ENCODE peak calls at places on chromosomes 2 and 18, in five cellular contexts. One of them, this sample, is unnamed. For H3K4me1, the result is how much of the 10 kb centered on the place peaks cover.

GRCh38 chr2:241532733-241533601 is 24.6 kb upstream of the STK25 start:
- DNase-seq in neuronal stem cell: no peak
- DNase-seq in IMR-90: no peak
- DNase-seq in H9: no peak
- DNase-seq in H1: no peak
- DNase-seq in this sample: no peak

GRCh38 chr2:15242936-15243461 is 318.1 kb downstream of the NBAS start:
- DNase-seq in neuronal stem cell: no peak
- DNase-seq in IMR-90: no peak
- DNase-seq in H9: no peak
- DNase-seq in H1: no peak
- DNase-seq in this sample: no peak

GRCh38 chr2:152925540-152926448 is 207.4 kb downstream of the ARL6IP6 start:
- DNase-seq in neuronal stem cell: peak
- DNase-seq in IMR-90: no peak
- DNase-seq in H9: peak
- DNase-seq in H1: peak
- DNase-seq in this sample: peak

GRCh38 chr2:159921752-159922404 is 123.9 kb upstream of the CD302 start:
- DNase-seq in neuronal stem cell: peak
- DNase-seq in IMR-90: peak
- DNase-seq in H9: peak
- DNase-seq in H1: peak
- DNase-seq in this sample: peak

GRCh38 chr2:49940616-49941015 is 786.3 kb upstream of the FSHR start:
- DNase-seq in neuronal stem cell: no peak
- DNase-seq in IMR-90: no peak
- DNase-seq in H9: no peak
- DNase-seq in H1: no peak
- DNase-seq in this sample: no peak

GRCh38 chr2:109128466-109129355 is at the start of gene SH3RF3:
- DNase-seq in neuronal stem cell: peak
- DNase-seq in IMR-90: peak
- DNase-seq in H9: peak
- DNase-seq in H1: no peak
- DNase-seq in this sample: peak

GRCh38 chr18:55206941-55207340 is 247.7 kb upstream of the CCDC68 start:
- DNase-seq in neuronal stem cell: no peak
- DNase-seq in IMR-90: peak
- DNase-seq in H9: no peak
- DNase-seq in H1: no peak
- DNase-seq in this sample: no peak

GRCh38 chr2:112156152-112156986 is 18.2 kb downstream of the FBLN7 start:
- DNase-seq in neuronal stem cell: peak
- DNase-seq in IMR-90: peak
- DNase-seq in H9: no peak
- DNase-seq in H1: no peak
- DNase-seq in this sample: no peak

GRCh38 chr2:127157651-127158460 is 50.9 kb upstream of the BIN1 start:
- DNase-seq in neuronal stem cell: peak
- DNase-seq in IMR-90: no peak
- DNase-seq in H9: peak
- DNase-seq in H1: peak
- DNase-seq in this sample: peak
- H3K14ac ChIP-seq in neuronal stem cell: no peak
- H3K14ac ChIP-seq in IMR-90: no peak
- H3K14ac ChIP-seq in H9: no peak
- H3K14ac ChIP-seq in H1: no peak
- H3K14ac ChIP-seq in this sample: no peak

GRCh38 chr2:36477744-36478143 is 120.2 kb downstream of the FEZ2 start:
- DNase-seq in neuronal stem cell: no peak
- DNase-seq in IMR-90: no peak
- DNase-seq in H9: no peak
- DNase-seq in H1: no peak
- DNase-seq in this sample: no peak

GRCh38 chr2:36476411-36476810 is 120.8 kb downstream of the CRIM1 start:
- DNase-seq in neuronal stem cell: no peak
- DNase-seq in IMR-90: no peak
- DNase-seq in H9: no peak
- DNase-seq in H1: no peak
- DNase-seq in this sample: no peak

GRCh38 chr2:36478332-36478738 is 119.6 kb downstream of the FEZ2 start:
- DNase-seq in neuronal stem cell: no peak
- DNase-seq in IMR-90: peak
- DNase-seq in H9: no peak
- DNase-seq in H1: no peak
- DNase-seq in this sample: peak

GRCh38 chr2:36478999-36479398 is 119.0 kb downstream of the FEZ2 start:
- DNase-seq in neuronal stem cell: no peak
- DNase-seq in IMR-90: no peak
- DNase-seq in H9: no peak
- DNase-seq in H1: no peak
- DNase-seq in this sample: no peak

DNA sequence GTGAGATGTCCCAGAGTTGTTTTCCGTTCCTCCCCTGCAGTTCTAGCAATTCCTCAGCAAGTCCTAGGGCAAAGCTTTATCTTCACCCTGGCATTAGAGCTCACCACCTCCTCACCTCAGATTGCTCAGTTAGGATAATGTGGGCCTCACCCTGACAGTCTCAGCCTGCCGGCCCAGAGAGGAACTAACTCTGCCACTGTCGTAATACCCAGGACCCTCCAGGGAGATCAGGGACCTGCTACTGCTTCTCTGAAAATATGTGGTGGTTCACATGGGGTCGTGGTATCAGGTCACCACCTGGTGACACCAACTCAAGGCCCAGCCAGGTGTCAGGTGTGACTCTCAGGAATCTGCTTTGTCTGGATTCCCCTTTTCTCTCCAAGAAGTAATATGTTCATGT is 120.7 kb downstream of the FEZ2 start:
- DNase-seq in neuronal stem cell: no peak
- DNase-seq in IMR-90: no peak
- DNase-seq in H9: no peak
- DNase-seq in H1: no peak
- DNase-seq in this sample: no peak
- H3K4me1 ChIP-seq in neuronal stem cell: under half
- H3K4me1 ChIP-seq in IMR-90: under half
- H3K4me1 ChIP-seq in H9: under half
- H3K4me1 ChIP-seq in H1: under half
- H3K4me1 ChIP-seq in this sample: under half

GRCh38 chr2:231100990-231101389 is 23.9 kb downstream of the HTR2B start:
- DNase-seq in neuronal stem cell: no peak
- DNase-seq in IMR-90: no peak
- DNase-seq in H9: no peak
- DNase-seq in H1: no peak
- DNase-seq in this sample: no peak
- H4K91ac ChIP-seq in neuronal stem cell: no peak
- H4K91ac ChIP-seq in IMR-90: no peak
- H4K91ac ChIP-seq in H9: no peak
- H4K91ac ChIP-seq in H1: no peak
- H4K91ac ChIP-seq in this sample: no peak

GRCh38 chr2:32095671-32096070 is 32.3 kb downstream of the SPAST start:
- DNase-seq in neuronal stem cell: no peak
- DNase-seq in IMR-90: no peak
- DNase-seq in H9: no peak
- DNase-seq in H1: no peak
- DNase-seq in this sample: no peak
- H3K14ac ChIP-seq in neuronal stem cell: no peak
- H3K14ac ChIP-seq in IMR-90: no peak
- H3K14ac ChIP-seq in H9: no peak
- H3K14ac ChIP-seq in H1: no peak
- H3K14ac ChIP-seq in this sample: no peak

GRCh38 chr2:68912732-68913131 is 40.0 kb downstream of the GKN2 start:
- DNase-seq in neuronal stem cell: no peak
- DNase-seq in IMR-90: no peak
- DNase-seq in H9: no peak
- DNase-seq in H1: no peak
- DNase-seq in this sample: no peak
- H3K4me1 ChIP-seq in neuronal stem cell: under half
- H3K4me1 ChIP-seq in IMR-90: under half
- H3K4me1 ChIP-seq in H9: under half
- H3K4me1 ChIP-seq in H1: under half
- H3K4me1 ChIP-seq in this sample: under half

GRCh38 chr2:9423100-9423921 is at the start of the genes CPSF3 and ITGB1BP1:
- DNase-seq in neuronal stem cell: peak
- DNase-seq in IMR-90: peak
- DNase-seq in H9: peak
- DNase-seq in H1: peak
- DNase-seq in this sample: peak
- H4K91ac ChIP-seq in neuronal stem cell: no peak
- H4K91ac ChIP-seq in IMR-90: peak
- H4K91ac ChIP-seq in H9: no peak
- H4K91ac ChIP-seq in H1: peak
- H4K91ac ChIP-seq in this sample: peak

GRCh38 chr2:158457826-158458616 is 1.3 kb downstream of the PKP4 start:
- DNase-seq in neuronal stem cell: peak
- DNase-seq in IMR-90: peak
- DNase-seq in H9: peak
- DNase-seq in H1: peak
- DNase-seq in this sample: peak
- H3K14ac ChIP-seq in neuronal stem cell: peak
- H3K14ac ChIP-seq in IMR-90: peak
- H3K14ac ChIP-seq in H9: peak
- H3K14ac ChIP-seq in H1: no peak
- H3K14ac ChIP-seq in this sample: peak

DNA sequence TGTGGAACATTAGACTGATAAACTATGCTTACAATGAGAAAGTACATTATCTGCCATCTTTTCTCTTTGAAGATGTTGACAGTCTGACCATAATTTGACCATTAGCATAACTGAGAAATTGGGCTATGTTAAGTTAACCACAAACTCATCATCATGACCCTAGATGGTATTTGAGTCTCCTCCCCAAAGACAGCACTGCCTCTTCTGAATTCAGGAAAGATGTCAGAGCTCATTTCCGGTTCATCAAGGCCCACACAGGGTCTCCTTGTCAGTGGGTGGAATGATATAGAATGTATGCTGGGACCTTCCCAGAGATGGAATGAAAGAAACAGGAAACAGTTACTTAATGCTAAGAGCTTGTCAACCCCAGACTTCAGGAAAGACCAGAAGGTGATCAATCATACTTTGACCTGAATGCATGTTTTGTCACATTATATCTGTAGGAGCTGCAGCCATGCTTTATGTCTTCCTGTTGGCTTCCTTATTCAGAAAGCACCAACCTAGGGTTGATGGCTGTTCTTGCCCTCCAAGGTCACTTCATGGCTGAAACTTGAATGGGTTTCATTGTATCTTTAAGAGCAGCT is 99.1 kb upstream of the NEUROD1 start:
- DNase-seq in neuronal stem cell: no peak
- DNase-seq in IMR-90: no peak
- DNase-seq in H9: no peak
- DNase-seq in H1: no peak
- DNase-seq in this sample: peak
- H3K4me1 ChIP-seq in neuronal stem cell: under half
- H3K4me1 ChIP-seq in IMR-90: under half
- H3K4me1 ChIP-seq in H9: under half
- H3K4me1 ChIP-seq in H1: under half
- H3K4me1 ChIP-seq in this sample: under half

GRCh38 chr2:233854241-233854981 is at the start of gene HJURP:
- DNase-seq in neuronal stem cell: peak
- DNase-seq in IMR-90: peak
- DNase-seq in H9: peak
- DNase-seq in H1: peak
- DNase-seq in this sample: peak

GRCh38 chr2:233856184-233856583 is 1.8 kb upstream of the HJURP start:
- DNase-seq in neuronal stem cell: no peak
- DNase-seq in IMR-90: no peak
- DNase-seq in H9: no peak
- DNase-seq in H1: no peak
- DNase-seq in this sample: no peak

GRCh38 chr2:233855345-233855744 is 1.0 kb upstream of the HJURP start:
- DNase-seq in neuronal stem cell: no peak
- DNase-seq in IMR-90: no peak
- DNase-seq in H9: no peak
- DNase-seq in H1: no peak
- DNase-seq in this sample: no peak

GRCh38 chr2:233853883-233854240 is 473 bp downstream of the HJURP start:
- DNase-seq in neuronal stem cell: no peak
- DNase-seq in IMR-90: no peak
- DNase-seq in H9: no peak
- DNase-seq in H1: no peak
- DNase-seq in this sample: no peak

DNA sequence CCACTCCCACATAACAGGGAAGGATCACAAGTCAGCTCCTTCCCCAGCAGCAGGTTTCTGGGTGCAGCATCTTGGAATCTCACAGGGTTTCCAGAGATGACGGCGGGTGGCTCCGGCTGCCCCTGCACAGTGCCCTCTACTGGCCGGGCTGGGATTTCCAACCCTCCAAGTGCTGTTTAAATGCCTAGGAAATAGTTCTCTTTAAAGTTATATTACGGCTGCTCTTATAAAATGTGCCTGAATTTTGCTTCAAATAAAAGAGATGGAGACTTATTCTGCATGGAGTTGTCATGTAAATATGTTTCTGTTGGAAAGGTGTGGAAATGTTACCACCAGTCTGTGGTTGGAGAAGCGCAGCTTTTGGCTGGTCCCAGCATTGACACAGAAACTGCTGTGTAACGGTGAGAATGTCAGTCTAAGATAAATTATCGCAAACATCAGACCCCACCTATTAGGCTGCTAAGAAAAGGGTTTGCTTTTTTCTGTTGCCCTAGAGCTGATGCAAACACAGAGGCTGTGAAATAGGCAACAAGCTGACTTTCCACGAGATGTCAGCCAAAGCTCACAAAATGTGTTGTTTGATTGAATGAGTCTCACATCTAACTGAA is 3.3 kb upstream of the HJURP start:
- DNase-seq in neuronal stem cell: no peak
- DNase-seq in IMR-90: no peak
- DNase-seq in H9: peak
- DNase-seq in H1: no peak
- DNase-seq in this sample: peak
- H4K91ac ChIP-seq in neuronal stem cell: no peak
- H4K91ac ChIP-seq in IMR-90: no peak
- H4K91ac ChIP-seq in H9: no peak
- H4K91ac ChIP-seq in H1: no peak
- H4K91ac ChIP-seq in this sample: no peak

GRCh38 chr2:198615972-198616371 is 811.6 kb downstream of the PLCL1 start:
- DNase-seq in neuronal stem cell: no peak
- DNase-seq in IMR-90: peak
- DNase-seq in H9: no peak
- DNase-seq in H1: no peak
- DNase-seq in this sample: no peak
- H3K14ac ChIP-seq in neuronal stem cell: no peak
- H3K14ac ChIP-seq in IMR-90: no peak
- H3K14ac ChIP-seq in H9: no peak
- H3K14ac ChIP-seq in H1: no peak
- H3K14ac ChIP-seq in this sample: no peak